ENCODE peak calls at places on chromosomes 16 and 17, in six cellular contexts. One of them, this sample, is unnamed.

GRCh38 chr17:81905424-81905875 is 3.4 kb downstream of the NPB start:
- DNase-seq in HCEC 1CT: no peak
- DNase-seq in retina: no peak
- DNase-seq in LHCN-M2: no peak
- DNase-seq in cerebellum: no peak
- DNase-seq in NCI-H1417: no peak
- DNase-seq in this sample: no peak

GRCh38 chr17:20266806-20267458 is 200.4 kb downstream of the LGALS9B start:
- DNase-seq in NCI-H1417: no peak
- DNase-seq in retina: no peak
- DNase-seq in HCEC 1CT: no peak
- DNase-seq in cerebellum: no peak
- DNase-seq in LHCN-M2: peak
- DNase-seq in this sample: no peak

GRCh38 chr16:87922250-87922871 is 14.0 kb downstream of the CA5A start:
- DNase-seq in HCEC 1CT: no peak
- DNase-seq in retina: no peak
- DNase-seq in cerebellum: no peak
- DNase-seq in NCI-H1417: no peak
- DNase-seq in LHCN-M2: no peak
- DNase-seq in this sample: no peak

GRCh38 chr17:81991684-81992513 is 14.5 kb downstream of the ASPSCR1 start:
- DNase-seq in retina: peak
- DNase-seq in LHCN-M2: peak
- DNase-seq in HCEC 1CT: no peak
- DNase-seq in NCI-H1417: no peak
- DNase-seq in cerebellum: peak
- DNase-seq in this sample: no peak

GRCh38 chr17:49992933-49993422 is 2.0 kb downstream of the DLX3 start:
- DNase-seq in LHCN-M2: no peak
- DNase-seq in HCEC 1CT: no peak
- DNase-seq in retina: no peak
- DNase-seq in cerebellum: no peak
- DNase-seq in NCI-H1417: no peak
- DNase-seq in this sample: no peak

GRCh38 chr16:11614587-11615175 is 28.0 kb upstream of the LITAF start:
- DNase-seq in LHCN-M2: peak
- DNase-seq in NCI-H1417: no peak
- DNase-seq in HCEC 1CT: no peak
- DNase-seq in retina: no peak
- DNase-seq in cerebellum: no peak
- DNase-seq in this sample: no peak

GRCh38 chr17:65058151-65058550 is 1.6 kb upstream of the GNA13 start:
- DNase-seq in cerebellum: no peak
- DNase-seq in NCI-H1417: no peak
- DNase-seq in retina: no peak
- DNase-seq in LHCN-M2: no peak
- DNase-seq in HCEC 1CT: no peak
- DNase-seq in this sample: no peak

GRCh38 chr17:59357929-59358328 is 26.5 kb downstream of the YPEL2 start:
- DNase-seq in LHCN-M2: peak
- DNase-seq in retina: no peak
- DNase-seq in cerebellum: no peak
- DNase-seq in HCEC 1CT: peak
- DNase-seq in NCI-H1417: no peak
- DNase-seq in this sample: no peak

GRCh38 chr16:15640966-15641365 is 2.0 kb downstream of the MARF1 start:
- DNase-seq in LHCN-M2: no peak
- DNase-seq in retina: no peak
- DNase-seq in cerebellum: no peak
- DNase-seq in NCI-H1417: no peak
- DNase-seq in HCEC 1CT: no peak
- DNase-seq in this sample: no peak

GRCh38 chr17:50322271-50322670 is 23.7 kb upstream of the XYLT2 start:
- DNase-seq in cerebellum: no peak
- DNase-seq in retina: no peak
- DNase-seq in HCEC 1CT: no peak
- DNase-seq in NCI-H1417: no peak
- DNase-seq in LHCN-M2: no peak
- DNase-seq in this sample: no peak

GRCh38 chr16:21101631-21102420 is 48.8 kb downstream of the DNAH3 start:
- DNase-seq in cerebellum: no peak
- DNase-seq in LHCN-M2: peak
- DNase-seq in retina: peak
- DNase-seq in HCEC 1CT: peak
- DNase-seq in NCI-H1417: no peak
- DNase-seq in this sample: no peak

This sample was measured in CMK.